ENCODE peak calls at places on chromosome 2, in seven cellular contexts. T is iPS-NIHi11; J is suprapubic skin; A is hepatocyte; X is activated CD8-positive, alpha-beta T cell treated with anti-CD3 and anti-CD28 coated beads for 36 hours; G is AG04450; C is NCI-H1694. N is an unnamed sample.

GRCh38 chr2:9207641-9208301 is 1.2 kb downstream of the ASAP2 start:
- DNase-seq in A (peak; percentile 57), C (peak; percentile 56), X (no peak), J (peak; percentile 65), G (no peak), T (peak; percentile 61), N (no peak)

GRCh38 chr2:39123436-39123999 is 2.7 kb upstream of the SOS1 start:
- DNase-seq in T (no peak), C (no peak), A (no peak), G (no peak), J (no peak), X (no peak), N (no peak)

GRCh38 chr2:96926791-96927190 is 56.9 kb upstream of the SEMA4C start:
- DNase-seq in C (no peak), J (no peak), X (no peak), T (no peak), G (no peak), A (no peak), N (no peak)

GRCh38 chr2:222362336-222362735 is 62.0 kb upstream of the SGPP2 start:
- DNase-seq in C (no peak), X (no peak), A (no peak), G (no peak), T (no peak), J (no peak), N (no peak)

GRCh38 chr2:239662413-239663120 is 261.7 kb upstream of the HDAC4 start:
- DNase-seq in J (peak; percentile 50), G (no peak), A (no peak), T (no peak), X (no peak), C (no peak), N (no peak)

GRCh38 chr2:15656090-15656489 is 64.4 kb downstream of the DDX1 start:
- DNase-seq in X (no peak), G (no peak), T (no peak), C (no peak), A (no peak), J (no peak), N (no peak)

GRCh38 chr2:119005081-119005480 is 63.1 kb downstream of the MARCO start:
- DNase-seq in C (no peak), T (no peak), G (no peak), J (peak; percentile 40), A (no peak), X (no peak), N (no peak)

GRCh38 chr2:200659410-200659809 is 73.6 kb downstream of the AOX1 start:
- DNase-seq in C (no peak), G (no peak), J (no peak), T (no peak), A (no peak), X (no peak), N (no peak)

GRCh38 chr2:200845669-200846325 is 18.7 kb downstream of the CLK1 start:
- DNase-seq in J (no peak), X (no peak), C (no peak), T (no peak), G (no peak), A (no peak), N (no peak)

GRCh38 chr2:240469239-240469636 is 33.8 kb downstream of the GPC1 start:
- DNase-seq in X (no peak), A (peak; percentile 4), T (peak; percentile 62), C (no peak), J (peak; percentile 47), G (no peak), N (no peak)

GRCh38 chr2:215401896-215402379 is 33.9 kb downstream of the FN1 start:
- DNase-seq in C (no peak), X (no peak), G (peak; percentile 90), T (no peak), J (no peak), A (no peak), N (no peak)

GRCh38 chr2:100105678-100106054 is 36.7 kb downstream of the AFF3 start:
- DNase-seq in A (no peak), X (no peak), J (no peak), T (peak; percentile 31), C (no peak), G (no peak), N (no peak)

GRCh38 chr2:16166327-16166981 is 226.1 kb downstream of the MYCN start:
- DNase-seq in A (no peak), J (no peak), C (no peak), X (no peak), G (no peak), T (peak; percentile 45), N (no peak)

GRCh38 chr2:8676191-8676914 is 5.5 kb upstream of the ID2 start:
- DNase-seq in X (no peak), J (peak; percentile 96), C (no peak), A (peak; percentile 85), G (no peak), T (no peak), N (no peak)

GRCh38 chr2:42376758-42377157 is 15.7 kb upstream of the COX7A2L start:
- DNase-seq in X (no peak), G (no peak), A (no peak), C (no peak), J (no peak), T (no peak), N (no peak)

GRCh38 chr2:201769664-201770373 is 10.9 kb downstream of the ALS2 start:
- DNase-seq in C (no peak), J (no peak), X (no peak), G (no peak), T (no peak), A (no peak), N (no peak)

GRCh38 chr2:174952607-174953006 is 52.6 kb downstream of the CHN1 start:
- DNase-seq in J (no peak), T (no peak), C (no peak), A (no peak), G (no peak), X (no peak), N (no peak)

GRCh38 chr2:238462782-238463396 is 36.2 kb downstream of the ASB1 start:
- DNase-seq in X (no peak), C (peak; percentile 54), J (no peak), G (peak; percentile 11), A (peak; percentile 42), T (peak; percentile 64), N (no peak)

GRCh38 chr2:37414470-37414949 is 70.1 kb downstream of the QPCT start:
- DNase-seq in G (peak; percentile 56), A (peak; percentile 67), T (peak; percentile 69), C (peak; percentile 58), J (no peak), X (no peak), N (no peak)

GRCh38 chr2:131419447-131419846 is 55.5 kb upstream of the RAB6D start:
- DNase-seq in A (no peak), T (peak; percentile 19), J (no peak), X (no peak), G (no peak), C (no peak), N (no peak)

GRCh38 chr2:6008186-6008585 is 316.0 kb downstream of the SOX11 start:
- DNase-seq in X (no peak), J (no peak), A (no peak), G (no peak), T (no peak), C (peak; percentile 91), N (no peak)

GRCh38 chr2:102229141-102229764 is 42.4 kb downstream of the IL1RL2 start:
- DNase-seq in C (no peak), A (no peak), G (no peak), J (no peak), T (no peak), X (no peak), N (no peak)

GRCh38 chr2:168564641-168565040 is 108.6 kb downstream of the CERS6 start:
- DNase-seq in X (no peak), A (no peak), J (no peak), C (no peak), T (no peak), G (no peak), N (no peak)

GRCh38 chr2:130370490-130370889 is 14.6 kb downstream of the PTPN18 start:
- DNase-seq in G (no peak), A (no peak), X (peak; percentile 81), T (no peak), J (no peak), C (no peak), N (no peak)

GRCh38 chr2:240630771-240631560 is 5.7 kb downstream of the GPR35 start:
- DNase-seq in T (no peak), J (peak; percentile 49), C (no peak), X (no peak), G (no peak), A (no peak), N (no peak)

GRCh38 chr2:71001592-71002570 is 7.2 kb upstream of the TEX261 start:
- DNase-seq in A (peak; percentile 57), C (no peak), T (peak; percentile 55), J (no peak), G (no peak), X (no peak), N (no peak)

GRCh38 chr2:85504434-85505261 is 34.3 kb upstream of the MAT2A start:
- DNase-seq in A (no peak), G (peak; percentile 71), J (no peak), X (no peak), T (no peak), C (peak; percentile 82), N (peak; percentile 72)

GRCh38 chr2:218806346-218806978 is 24.5 kb downstream of the CYP27A1 start:
- DNase-seq in A (peak; percentile 87), C (no peak), T (no peak), X (no peak), J (peak; percentile 90), G (peak; percentile 84), N (peak; percentile 95)

GRCh38 chr2:136653836-136654235 is 111.5 kb upstream of the THSD7B start:
- DNase-seq in G (no peak), X (no peak), J (no peak), C (peak; percentile 6), A (no peak), T (no peak), N (no peak)

GRCh38 chr2:232200195-232200594 is 178.4 kb upstream of the ALPP start:
- DNase-seq in X (no peak), A (no peak), C (no peak), G (no peak), T (no peak), J (no peak), N (no peak)

GRCh38 chr2:161416633-161417427 is 733 bp downstream of the TBR1 start:
- DNase-seq in A (no peak), X (no peak), G (no peak), C (no peak), T (no peak), J (no peak), N (no peak)

GRCh38 chr2:231489990-231490389 is 25.7 kb upstream of the NCL start:
- DNase-seq in T (no peak), G (no peak), X (peak; percentile 61), J (no peak), A (no peak), C (no peak), N (no peak)

GRCh38 chr2:140696449-140696848 is 1434.4 kb downstream of the LRP1B start:
- DNase-seq in X (no peak), T (no peak), J (no peak), A (peak; percentile 30), G (no peak), C (no peak), N (no peak)

N was measured in brain pericyte.